ENCODE peak calls at places on chromosomes 1 and 21, in seven cellular contexts. T, S, O, K, U, M and V are unnamed samples. For H3K4me1, the result is how much of the 10 kb centered on the place peaks cover.

GRCh38 chr1:114299331-114300005 is 145.8 kb upstream of the SYT6 start:
- DNase-seq in T (no peak), S (no peak), O (no peak), K (no peak), U (no peak), M (no peak), V (no peak)

GRCh38 chr1:237814319-237814924 is 76.3 kb downstream of the ZP4 start:
- DNase-seq in T (no peak), S (no peak), O (no peak), K (no peak), U (no peak), M (no peak), V (no peak)

GRCh38 chr1:9242338-9242969 is 7.9 kb downstream of the H6PD start:
- DNase-seq in T (no peak), S (peak), O (peak), K (peak), U (peak), M (peak), V (no peak)

GRCh38 chr1:246078126-246078887 is 428.8 kb downstream of the SMYD3 start:
- DNase-seq in T (no peak), S (no peak), O (no peak), K (no peak), U (no peak), M (no peak), V (no peak)

GRCh38 chr1:96995351-96995750 is 273.8 kb downstream of the PTBP2 start:
- DNase-seq in T (peak), S (no peak), O (no peak), K (no peak), U (no peak), M (no peak), V (no peak)

GRCh38 chr1:35470964-35471613 is 86.1 kb downstream of the KIAA0319L start:
- DNase-seq in T (no peak), S (no peak), O (no peak), K (no peak), U (no peak), M (no peak), V (no peak)

GRCh38 chr1:6762060-6762459 is 23.2 kb upstream of the CAMTA1 start:
- DNase-seq in T (peak), S (no peak), O (no peak), K (no peak), U (no peak), M (no peak), V (peak)

GRCh38 chr1:228003461-228004330 is 3.1 kb upstream of the WNT3A start:
- DNase-seq in T (no peak), S (no peak), O (no peak), K (no peak), U (no peak), M (no peak), V (no peak)

GRCh38 chr21:45254557-45254930 is 33.2 kb downstream of the POFUT2 start:
- DNase-seq in T (no peak), S (no peak), O (no peak), K (no peak), U (no peak), M (no peak), V (no peak)

GRCh38 chr1:915295-916172 is 8.2 kb upstream of the SAMD11 start:
- DNase-seq in T (peak), S (no peak), O (no peak), K (peak), U (peak), M (no peak), V (no peak)

GRCh38 chr21:26388731-26389231 is 184.3 kb downstream of the CYYR1 start:
- DNase-seq in T (peak), S (no peak), O (no peak), K (no peak), U (no peak), M (no peak), V (peak)

GRCh38 chr1:54301494-54301893 is 101.5 kb downstream of the MRPL37 start:
- DNase-seq in T (no peak), S (no peak), O (no peak), K (peak), U (no peak), M (no peak), V (no peak)

GRCh38 chr1:243267346-243268283 is 11.8 kb downstream of the SDCCAG8 start:
- DNase-seq in T (peak), S (no peak), O (no peak), K (no peak), U (no peak), M (no peak), V (no peak)

GRCh38 chr21:14797543-14797942 is 251.4 kb upstream of the SAMSN1 start:
- DNase-seq in T (no peak), S (no peak), O (no peak), K (no peak), U (no peak), M (no peak), V (no peak)

GRCh38 chr1:99642053-99642452 is 3.9 kb upstream of the PALMD start:
- DNase-seq in T (no peak), S (no peak), O (no peak), K (no peak), U (no peak), M (no peak), V (no peak)

GRCh38 chr21:44885615-44886014 is 12.1 kb upstream of the PTTG1IP start:
- DNase-seq in T (no peak), S (no peak), O (no peak), K (no peak), U (peak), M (no peak), V (no peak)

GRCh38 chr1:48028218-48028804 is 31.1 kb upstream of the TRABD2B start:
- DNase-seq in T (no peak), S (no peak), O (no peak), K (no peak), U (no peak), M (no peak), V (no peak)

GRCh38 chr1:83882906-83883305 is 116.0 kb downstream of the TTLL7 start:
- DNase-seq in T (no peak), S (no peak), O (peak), K (no peak), U (no peak), M (no peak), V (peak)

GRCh38 chr21:42255825-42256224 is 36.9 kb downstream of the ABCG1 start:
- DNase-seq in T (no peak), S (no peak), O (no peak), K (no peak), U (peak), M (no peak), V (no peak)
- TF ChIP-seq CTCF in T (no peak), S (no peak), O (no peak), K (no peak), U (no peak), M (no peak), V (peak)

GRCh38 chr1:64171797-64172281 is 31.6 kb upstream of the UBE2U start:
- DNase-seq in T (peak), S (no peak), O (no peak), K (no peak), U (no peak), M (no peak), V (peak)
- H3K4me1 ChIP-seq in T (under half), S (under half), O (under half), K (under half), U (under half), M (under half), V (under half)

GRCh38 chr1:51616903-51617708 is at the start of gene OSBPL9:
- DNase-seq in T (peak), S (peak), O (peak), K (peak), U (peak), M (peak), V (peak)

GRCh38 chr1:51620470-51620869 is 3.6 kb downstream of the OSBPL9 start:
- DNase-seq in T (no peak), S (no peak), O (no peak), K (no peak), U (no peak), M (no peak), V (no peak)

GRCh38 chr1:51615780-51616291 is 1.1 kb upstream of the OSBPL9 start:
- DNase-seq in T (no peak), S (no peak), O (no peak), K (no peak), U (no peak), M (no peak), V (no peak)

GRCh38 chr1:51618715-51619114 is 1.8 kb downstream of the OSBPL9 start:
- DNase-seq in T (no peak), S (no peak), O (no peak), K (no peak), U (no peak), M (no peak), V (no peak)

GRCh38 chr1:51616490-51616889 is 402 bp upstream of the OSBPL9 start:
- DNase-seq in T (no peak), S (no peak), O (no peak), K (no peak), U (no peak), M (no peak), V (no peak)
- H3K27ac ChIP-seq in T (no peak), S (peak), O (peak), K (no peak), U (peak), M (peak), V (no peak)

GRCh38 chr1:16258591-16259135 is 21.7 kb upstream of the CPLANE2 start:
- DNase-seq in T (no peak), S (no peak), O (no peak), K (no peak), U (no peak), M (no peak), V (no peak)

GRCh38 chr1:16256478-16256877 is 19.5 kb upstream of the CPLANE2 start:
- DNase-seq in T (no peak), S (no peak), O (no peak), K (no peak), U (no peak), M (no peak), V (no peak)

GRCh38 chr1:16260814-16261213 is 23.8 kb upstream of the CPLANE2 start:
- DNase-seq in T (no peak), S (no peak), O (no peak), K (no peak), U (no peak), M (no peak), V (no peak)

GRCh38 chr1:16254263-16254948 is 17.4 kb upstream of the CPLANE2 start:
- DNase-seq in T (peak), S (no peak), O (no peak), K (no peak), U (no peak), M (no peak), V (peak)

GRCh38 chr1:16257968-16258367 is 21.0 kb upstream of the CPLANE2 start:
- DNase-seq in T (no peak), S (no peak), O (no peak), K (no peak), U (no peak), M (no peak), V (no peak)
- TF ChIP-seq CTCF in T (no peak), S (no peak), O (no peak), K (no peak), U (no peak), M (no peak), V (no peak)

DNA sequence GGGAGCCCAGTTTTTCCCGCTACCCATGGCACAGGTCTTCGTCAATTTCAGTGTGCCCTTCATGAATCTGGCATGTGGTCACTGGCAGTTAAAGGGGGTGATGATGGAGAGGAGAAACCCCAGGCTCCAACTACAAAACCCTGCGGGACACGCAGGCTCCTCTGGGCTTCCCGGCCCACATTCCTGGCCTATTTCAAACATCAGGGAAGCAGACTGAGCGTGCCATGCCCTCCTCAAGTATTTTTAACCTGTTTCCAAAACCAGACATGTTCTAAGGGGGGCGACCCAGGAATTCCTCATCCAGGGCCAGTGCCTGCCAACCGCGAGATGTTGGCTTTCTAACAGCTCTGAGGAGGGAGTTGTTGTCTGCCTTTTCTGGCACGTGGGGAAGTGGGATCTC is 85.2 kb downstream of the CAPZB start:
- DNase-seq in T (no peak), S (no peak), O (no peak), K (peak), U (no peak), M (no peak), V (no peak)
- H3K4me1 ChIP-seq in T (under half), S (under half), O (half or more), K (under half), U (under half), M (under half), V (under half)

DNA sequence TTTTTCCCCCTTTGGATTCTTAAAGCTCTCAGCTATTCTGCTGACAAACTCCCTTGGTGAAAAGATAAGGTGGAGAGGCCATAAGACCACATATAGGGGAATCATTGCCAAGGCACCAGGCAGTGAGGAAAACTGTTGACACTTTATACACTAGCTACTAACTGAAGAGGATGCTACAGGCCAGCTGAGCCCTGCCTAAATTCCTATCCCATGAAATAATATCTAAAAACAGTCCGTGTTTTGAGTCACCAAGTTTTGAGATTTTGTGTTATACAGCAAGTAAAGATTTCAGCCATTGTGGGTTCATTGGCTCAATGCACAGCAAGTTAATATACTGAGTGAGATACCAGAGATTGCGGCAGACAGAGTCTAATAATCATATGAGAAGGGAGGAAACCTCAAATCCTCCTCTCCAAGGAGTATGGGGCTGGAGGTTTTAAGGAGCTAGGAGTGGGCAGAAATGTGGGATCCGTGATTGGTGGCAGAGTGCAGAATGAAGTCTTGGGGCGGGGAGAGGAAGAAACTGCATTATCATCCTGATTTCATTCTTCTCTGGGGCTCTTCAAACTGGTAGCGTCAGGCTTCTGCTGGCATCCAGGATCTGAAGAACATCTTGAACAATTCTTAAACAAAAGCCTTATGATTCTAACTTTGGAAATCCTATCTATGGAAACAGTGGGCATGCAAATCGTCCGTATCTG is 9.2 kb downstream of the CLDN8 start:
- DNase-seq in T (peak), S (no peak), O (no peak), K (no peak), U (no peak), M (no peak), V (peak)
- H3K27ac ChIP-seq in T (peak), S (no peak), O (no peak), K (no peak), U (no peak), M (no peak), V (peak)

GRCh38 chr1:161071886-161072371 is 2.2 kb upstream of the ARHGAP30 start:
- DNase-seq in T (no peak), S (no peak), O (peak), K (no peak), U (peak), M (no peak), V (no peak)
- TF ChIP-seq CTCF in T (peak), S (no peak), O (peak), K (peak), U (peak), M (peak), V (peak)

GRCh38 chr1:185690527-185690926 is 43.7 kb upstream of the HMCN1 start:
- DNase-seq in T (no peak), S (no peak), O (no peak), K (no peak), U (no peak), M (no peak), V (no peak)

GRCh38 chr1:185686996-185687778 is 47.0 kb upstream of the HMCN1 start:
- DNase-seq in T (no peak), S (no peak), O (no peak), K (no peak), U (no peak), M (no peak), V (no peak)
- H3K4me1 ChIP-seq in T (under half), S (under half), O (under half), K (under half), U (under half), M (under half), V (under half)